ENCODE peak calls at places on chromosomes 2 and 18, in four cellular contexts. H is K562, X is SK-N-SH, K is WTC11. R is an unnamed sample.

GRCh38 chr2:185644828-185645227 is 93.8 kb upstream of the FSIP2 start:
- DNase-seq in H (no peak), X (no peak), K (no peak), R (no peak)

GRCh38 chr2:172938713-172939375 is 136.8 kb upstream of the MAP3K20 start:
- DNase-seq in H (no peak), X (no peak), K (no peak), R (no peak)

GRCh38 chr2:10278029-10278762 is 24.5 kb upstream of the HPCAL1 start:
- DNase-seq in H (peak), X (no peak), K (no peak), R (no peak)

GRCh38 chr2:71620116-71620515 is 166.8 kb downstream of the DYSF start:
- DNase-seq in H (no peak), X (no peak), K (no peak), R (no peak)

GRCh38 chr2:161415041-161415440 is 1.1 kb upstream of the TBR1 start:
- DNase-seq in H (no peak), X (peak), K (peak), R (no peak)

GRCh38 chr18:37407571-37407970 is 158.0 kb downstream of the CELF4 start:
- DNase-seq in H (no peak), X (no peak), K (no peak), R (no peak)

GRCh38 chr2:239552213-239552926 is 151.6 kb upstream of the HDAC4 start:
- DNase-seq in H (no peak), X (no peak), K (no peak), R (no peak)

GRCh38 chr18:422966-423365 is 77.5 kb downstream of the COLEC12 start:
- DNase-seq in H (no peak), X (no peak), K (no peak), R (no peak)

GRCh38 chr2:28359222-28360065 is 33.2 kb upstream of the FOSL2 start:
- DNase-seq in H (peak), X (no peak), K (no peak), R (peak)

DNA sequence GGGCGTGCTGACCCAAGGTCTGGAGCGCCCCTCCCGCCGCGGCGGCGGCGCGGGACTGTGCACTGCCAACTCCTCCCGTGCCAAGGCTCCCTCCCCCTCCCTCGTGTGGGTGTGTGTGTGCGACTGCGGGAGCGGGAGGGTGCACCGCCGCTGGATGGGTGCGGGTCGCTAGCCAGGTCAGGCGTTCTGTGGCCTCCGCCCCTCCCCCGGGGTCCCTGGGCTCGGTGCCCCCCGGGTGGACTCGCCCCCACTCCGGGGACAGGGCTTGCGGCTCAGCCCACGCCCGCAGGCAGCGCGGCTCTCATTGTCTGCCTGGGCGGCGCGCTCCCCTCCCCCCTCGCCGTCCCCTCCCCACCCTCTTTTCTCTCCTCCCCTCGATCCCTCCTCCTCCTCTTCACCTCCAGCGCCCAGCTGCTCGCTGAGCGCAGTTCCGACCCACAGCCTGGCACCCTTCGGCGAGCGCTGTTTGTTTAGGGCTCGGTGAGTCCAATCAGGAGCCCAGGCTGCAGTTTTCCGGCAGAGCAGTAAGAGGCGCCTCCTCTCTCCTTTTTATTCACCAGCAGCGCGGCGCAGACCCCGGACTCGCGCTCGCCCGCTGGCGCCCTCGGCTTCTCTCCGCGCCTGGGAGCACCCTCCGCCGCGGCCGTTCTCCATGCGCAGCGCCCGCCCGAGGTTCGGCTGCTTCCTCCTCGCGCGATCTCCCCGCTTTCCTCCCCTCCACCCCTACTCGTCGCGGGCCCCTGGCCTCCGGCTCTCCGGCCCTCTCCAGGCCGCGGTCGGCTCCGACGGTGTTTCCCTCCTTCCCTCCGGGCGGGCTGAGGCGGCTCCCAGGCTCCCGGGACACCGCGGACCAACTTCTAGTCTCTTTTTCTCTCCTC is at the start of gene GATA6:
- DNase-seq in H (peak), X (peak), K (peak), R (no peak)
- TF ChIP-seq USF1 in H (no peak), X (no peak), K (no peak), R (no peak)

GRCh38 chr2:129004485-129004884 is 685.8 kb upstream of the HS6ST1 start:
- DNase-seq in H (no peak), X (no peak), K (no peak), R (no peak)
- TF ChIP-seq USF1 in H (no peak), X (no peak), K (no peak), R (no peak)

GRCh38 chr2:165877565-165878550 is 75.7 kb downstream of the TTC21B start:
- DNase-seq in H (no peak), X (no peak), K (no peak), R (peak)
- TF ChIP-seq USF1 in H (no peak), X (no peak), K (no peak), R (no peak)

GRCh38 chr2:37153224-37153623 is 3.6 kb downstream of the EIF2AK2 start:
- DNase-seq in H (no peak), X (no peak), K (no peak), R (no peak)

GRCh38 chr2:37154790-37155189 is 2.0 kb downstream of the EIF2AK2 start:
- DNase-seq in H (no peak), X (no peak), K (no peak), R (no peak)

GRCh38 chr2:37156071-37156856 is 516 bp downstream of the EIF2AK2 start:
- DNase-seq in H (peak), X (peak), K (no peak), R (no peak)

DNA sequence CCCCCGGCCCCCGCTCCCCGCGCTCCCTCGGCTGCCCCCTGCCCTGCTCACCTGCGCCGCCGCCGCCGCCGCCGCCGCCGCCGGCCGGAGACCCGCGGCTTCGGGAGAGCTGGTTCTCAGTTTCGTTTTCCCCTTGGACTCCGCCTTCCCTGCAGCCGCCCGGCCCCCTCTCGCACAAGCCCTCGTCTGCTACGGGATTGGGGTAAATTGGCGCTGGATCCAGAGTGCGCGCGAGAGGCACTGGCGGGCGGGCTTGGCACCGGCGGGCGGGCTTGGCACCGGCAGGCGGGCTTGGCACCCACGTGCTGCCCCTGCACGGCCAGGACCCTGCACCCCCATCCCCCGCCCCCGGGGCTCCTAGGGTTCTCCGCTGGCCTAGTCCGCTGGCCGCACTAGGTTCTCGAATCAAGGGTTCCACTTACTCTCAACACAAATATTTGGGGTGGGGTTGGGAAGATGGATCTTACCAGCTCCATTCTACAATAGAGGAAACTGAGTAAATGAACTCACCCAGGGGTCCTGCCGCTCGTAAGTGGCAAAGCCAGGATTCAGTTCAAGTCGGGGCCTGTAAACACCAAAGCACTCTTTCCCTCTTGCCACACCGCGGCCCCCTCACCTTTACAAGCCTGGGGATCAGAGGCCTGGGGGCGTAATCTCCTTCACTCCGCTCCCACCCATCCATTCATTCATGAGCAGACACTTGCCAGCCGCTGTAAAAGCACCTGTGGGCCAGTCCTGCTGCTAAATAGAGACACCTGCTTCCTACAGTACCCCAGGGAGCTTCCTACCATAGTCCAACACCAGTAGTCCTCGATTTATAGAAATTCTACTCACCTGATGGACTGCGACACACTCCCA is at the start of gene EIF2AK2:
- DNase-seq in H (peak), X (peak), K (peak), R (no peak)
- TF ChIP-seq USF1 in H (no peak), X (no peak), K (no peak), R (no peak)

GRCh38 chr18:7600036-7600435 is 32.9 kb downstream of the PTPRM start:
- DNase-seq in H (no peak), X (no peak), K (no peak), R (no peak)

GRCh38 chr18:7603259-7604000 is 36.3 kb downstream of the PTPRM start:
- DNase-seq in H (no peak), X (no peak), K (no peak), R (no peak)

GRCh38 chr18:7600528-7601248 is 33.6 kb downstream of the PTPRM start:
- DNase-seq in H (no peak), X (no peak), K (no peak), R (no peak)

GRCh38 chr18:7601249-7601620 is 34.1 kb downstream of the PTPRM start:
- DNase-seq in H (no peak), X (no peak), K (peak), R (no peak)

DNA sequence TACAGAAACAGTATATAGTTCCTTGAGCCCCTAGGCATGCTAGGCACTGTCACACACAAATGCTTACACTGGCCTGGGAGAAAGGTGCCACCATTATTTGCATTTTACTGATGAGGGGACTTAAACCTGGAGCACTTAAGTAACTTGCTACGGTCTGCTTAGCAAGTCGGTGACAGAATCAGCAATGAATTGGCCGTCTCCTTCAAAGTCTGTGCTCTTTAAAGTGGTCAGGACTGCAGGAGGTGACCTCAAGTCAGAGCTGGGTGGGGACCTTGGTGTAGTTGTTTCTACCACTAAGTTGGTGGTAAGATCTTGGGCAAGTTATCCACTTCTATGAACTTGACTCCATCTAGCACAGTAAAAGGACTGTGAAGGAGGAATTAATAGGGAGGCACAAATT is 34.8 kb downstream of the PTPRM start:
- DNase-seq in H (no peak), X (no peak), K (no peak), R (no peak)
- TF ChIP-seq USF1 in H (no peak), X (no peak), K (no peak), R (no peak)

R was measured in GM12878.